ENCODE peak calls at places on chromosomes 6 and 20, in seven cellular contexts. One of them, this sample, is unnamed.

GRCh38 chr6:113594726-113595125 is 262.4 kb upstream of the MARCKS start:
- DNase-seq in HEK293T: no peak
- DNase-seq in H9: no peak
- DNase-seq in naive thymus-derived CD4-positive, alpha-beta T cell: no peak
- DNase-seq in Kasumi-1: no peak
- DNase-seq in nucleus accumbens: no peak
- DNase-seq in SK-N-SH: no peak
- DNase-seq in this sample: peak

GRCh38 chr20:41141153-41141815 is 3.9 kb downstream of the PLCG1 start:
- DNase-seq in naive thymus-derived CD4-positive, alpha-beta T cell: peak
- DNase-seq in HEK293T: no peak
- DNase-seq in H9: no peak
- DNase-seq in Kasumi-1: no peak
- DNase-seq in SK-N-SH: peak
- DNase-seq in nucleus accumbens: no peak
- DNase-seq in this sample: no peak

GRCh38 chr6:4351857-4352669 is 216.7 kb upstream of the ECI2 start:
- DNase-seq in nucleus accumbens: peak
- DNase-seq in SK-N-SH: peak
- DNase-seq in naive thymus-derived CD4-positive, alpha-beta T cell: no peak
- DNase-seq in HEK293T: no peak
- DNase-seq in H9: no peak
- DNase-seq in Kasumi-1: no peak
- DNase-seq in this sample: peak

GRCh38 chr20:17108896-17109295 is 117.9 kb upstream of the PCSK2 start:
- DNase-seq in SK-N-SH: no peak
- DNase-seq in Kasumi-1: no peak
- DNase-seq in H9: no peak
- DNase-seq in HEK293T: no peak
- DNase-seq in nucleus accumbens: no peak
- DNase-seq in naive thymus-derived CD4-positive, alpha-beta T cell: no peak
- DNase-seq in this sample: no peak

GRCh38 chr20:1803216-1804128 is 91.7 kb upstream of the SIRPA start:
- DNase-seq in H9: peak
- DNase-seq in HEK293T: no peak
- DNase-seq in SK-N-SH: peak
- DNase-seq in nucleus accumbens: peak
- DNase-seq in Kasumi-1: peak
- DNase-seq in naive thymus-derived CD4-positive, alpha-beta T cell: no peak
- DNase-seq in this sample: peak

GRCh38 chr6:154316131-154316530 is 40.5 kb downstream of the IPCEF1 start:
- DNase-seq in SK-N-SH: no peak
- DNase-seq in nucleus accumbens: no peak
- DNase-seq in Kasumi-1: no peak
- DNase-seq in H9: no peak
- DNase-seq in naive thymus-derived CD4-positive, alpha-beta T cell: no peak
- DNase-seq in HEK293T: no peak
- DNase-seq in this sample: no peak

GRCh38 chr20:35339007-35339406 is 46.8 kb upstream of the FAM83C start:
- DNase-seq in SK-N-SH: no peak
- DNase-seq in Kasumi-1: no peak
- DNase-seq in HEK293T: no peak
- DNase-seq in naive thymus-derived CD4-positive, alpha-beta T cell: no peak
- DNase-seq in nucleus accumbens: no peak
- DNase-seq in H9: no peak
- DNase-seq in this sample: peak

GRCh38 chr20:889932-890463 is 26.1 kb downstream of the ANGPT4 start:
- DNase-seq in SK-N-SH: no peak
- DNase-seq in nucleus accumbens: no peak
- DNase-seq in naive thymus-derived CD4-positive, alpha-beta T cell: no peak
- DNase-seq in H9: no peak
- DNase-seq in Kasumi-1: no peak
- DNase-seq in HEK293T: no peak
- DNase-seq in this sample: no peak

GRCh38 chr6:137236581-137237355 is 17.6 kb upstream of the IFNGR1 start:
- DNase-seq in HEK293T: no peak
- DNase-seq in H9: no peak
- DNase-seq in Kasumi-1: no peak
- DNase-seq in SK-N-SH: no peak
- DNase-seq in naive thymus-derived CD4-positive, alpha-beta T cell: no peak
- DNase-seq in nucleus accumbens: no peak
- DNase-seq in this sample: peak